ENCODE peak calls at places on chromosomes 7 and 10, in six cellular contexts. V is LNCaP clone FGC, K is Calu3, X is sigmoid colon, I is heart right ventricle, Q is GM10248. F is an unnamed sample.

GRCh38 chr7:51256244-51256781 is 60.3 kb downstream of the COBL start:
- DNase-seq in V (no peak), K (peak), X (no peak), I (no peak), Q (no peak), F (no peak)

GRCh38 chr7:157499121-157499834 is 162.5 kb downstream of the DNAJB6 start:
- DNase-seq in V (no peak), K (no peak), X (peak), I (no peak), Q (no peak), F (no peak)

GRCh38 chr7:139811106-139811505 is 18.0 kb upstream of the TBXAS1 start:
- DNase-seq in V (no peak), K (no peak), X (no peak), I (no peak), Q (no peak), F (no peak)

GRCh38 chr10:118917701-118918100 is 111.8 kb upstream of the NANOS1 start:
- DNase-seq in V (no peak), K (no peak), X (no peak), I (no peak), Q (no peak), F (no peak)

GRCh38 chr7:158595068-158595467 is 7.4 kb upstream of the PTPRN2 start:
- DNase-seq in V (peak), K (no peak), X (no peak), I (no peak), Q (no peak), F (no peak)

GRCh38 chr10:130458509-130458908 is 322.3 kb downstream of the GLRX3 start:
- DNase-seq in V (no peak), K (no peak), X (no peak), I (no peak), Q (no peak), F (no peak)

GRCh38 chr10:96657385-96657784 is 62.9 kb downstream of the PIK3AP1 start:
- DNase-seq in V (no peak), K (no peak), X (no peak), I (no peak), Q (no peak), F (no peak)

GRCh38 chr7:66514050-66514449 is 114.6 kb upstream of the KCTD7 start:
- DNase-seq in V (no peak), K (no peak), X (no peak), I (no peak), Q (no peak), F (no peak)

GRCh38 chr10:102523250-102524029 is 19.7 kb downstream of the SUFU start:
- DNase-seq in V (no peak), K (no peak), X (no peak), I (peak), Q (no peak), F (no peak)

GRCh38 chr10:71079761-71080380 is 132.5 kb upstream of the UNC5B start:
- DNase-seq in V (no peak), K (no peak), X (peak), I (no peak), Q (no peak), F (no peak)

GRCh38 chr7:131959106-131959812 is 402.8 kb upstream of the PODXL start:
- DNase-seq in V (no peak), K (no peak), X (no peak), I (no peak), Q (no peak), F (no peak)

GRCh38 chr7:121766676-121767075 is 106.3 kb upstream of the PTPRZ1 start:
- DNase-seq in V (no peak), K (no peak), X (no peak), I (no peak), Q (no peak), F (no peak)

GRCh38 chr7:73704640-73705550 is 14.6 kb downstream of the STX1A start:
- DNase-seq in V (no peak), K (no peak), X (peak), I (no peak), Q (no peak), F (no peak)

GRCh38 chr10:17668435-17669184 is 24.7 kb downstream of the STAM start:
- DNase-seq in V (peak), K (no peak), X (no peak), I (no peak), Q (no peak), F (no peak)

GRCh38 chr7:127270093-127270492 is 17.4 kb upstream of the GRM8 start:
- DNase-seq in V (no peak), K (no peak), X (no peak), I (no peak), Q (no peak), F (no peak)

GRCh38 chr7:139884441-139884840 is 55.4 kb downstream of the TBXAS1 start:
- DNase-seq in V (no peak), K (no peak), X (no peak), I (no peak), Q (no peak), F (no peak)

GRCh38 chr10:128115356-128115755 is 10.9 kb downstream of the MKI67 start:
- DNase-seq in V (no peak), K (no peak), X (no peak), I (no peak), Q (no peak), F (no peak)

GRCh38 chr10:128113026-128113425 is 13.2 kb downstream of the MKI67 start:
- DNase-seq in V (no peak), K (no peak), X (no peak), I (no peak), Q (no peak), F (no peak)

GRCh38 chr10:128116187-128116586 is 10.0 kb downstream of the MKI67 start:
- DNase-seq in V (no peak), K (no peak), X (no peak), I (no peak), Q (no peak), F (no peak)

GRCh38 chr10:128121750-128122412 is 4.3 kb downstream of the MKI67 start:
- DNase-seq in V (no peak), K (no peak), X (no peak), I (no peak), Q (no peak), F (no peak)

GRCh38 chr10:128116851-128117615 is 9.2 kb downstream of the MKI67 start:
- DNase-seq in V (no peak), K (no peak), X (no peak), I (no peak), Q (no peak), F (no peak)
- TF ChIP-seq CTCF in V (no peak), K (no peak), X (no peak), I (no peak), Q (peak), F (no peak)

GRCh38 chr10:78865931-78866717 is 202.6 kb upstream of the ZMIZ1 start:
- DNase-seq in V (no peak), K (no peak), X (peak), I (no peak), Q (no peak), F (no peak)
- TF ChIP-seq CTCF in V (no peak), K (no peak), X (no peak), I (no peak), Q (no peak), F (no peak)

GRCh38 chr7:141651417-141651816 is 50.5 kb downstream of the DENND11 start:
- DNase-seq in V (no peak), K (no peak), X (no peak), I (no peak), Q (no peak), F (no peak)

GRCh38 chr7:141649137-141649864 is 52.7 kb downstream of the DENND11 start:
- DNase-seq in V (no peak), K (no peak), X (no peak), I (no peak), Q (peak), F (no peak)

GRCh38 chr7:141652691-141653090 is 49.3 kb downstream of the DENND11 start:
- DNase-seq in V (no peak), K (no peak), X (no peak), I (no peak), Q (no peak), F (no peak)

GRCh38 chr7:141648276-141649114 is 53.5 kb downstream of the DENND11 start:
- DNase-seq in V (peak), K (no peak), X (no peak), I (no peak), Q (no peak), F (no peak)

GRCh38 chr7:141649865-141650499 is 52.0 kb downstream of the DENND11 start:
- DNase-seq in V (peak), K (peak), X (peak), I (no peak), Q (peak), F (peak)
- TF ChIP-seq CTCF in V (peak), K (peak), X (peak), I (peak), Q (peak), F (peak)

DNA sequence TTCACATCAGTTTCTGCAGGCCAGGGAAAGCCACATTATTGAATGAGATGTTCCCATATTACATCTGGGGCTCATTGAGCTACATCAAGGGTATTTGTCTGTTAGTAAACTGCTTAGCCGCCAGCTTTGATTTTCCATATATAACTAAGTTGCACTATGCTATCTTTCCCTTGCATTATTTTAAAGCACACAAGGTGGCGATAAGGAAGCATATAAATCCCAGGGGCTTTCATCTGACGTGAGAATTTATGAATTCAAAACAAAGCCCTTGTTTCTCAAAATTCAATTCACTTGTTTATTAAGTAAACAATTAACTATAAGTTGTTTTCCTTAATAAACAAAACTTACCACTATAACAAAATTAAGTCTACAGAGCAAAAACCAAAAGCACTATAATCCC is 334.1 kb upstream of the TPK1 start:
- DNase-seq in V (no peak), K (no peak), X (no peak), I (no peak), Q (no peak), F (no peak)
- TF ChIP-seq CTCF in V (peak), K (no peak), X (no peak), I (no peak), Q (no peak), F (no peak)

GRCh38 chr10:78688945-78689935 is 379.5 kb upstream of the ZMIZ1 start:
- DNase-seq in V (no peak), K (no peak), X (peak), I (peak), Q (no peak), F (no peak)
- TF ChIP-seq CTCF in V (no peak), K (no peak), X (no peak), I (no peak), Q (no peak), F (no peak)

DNA sequence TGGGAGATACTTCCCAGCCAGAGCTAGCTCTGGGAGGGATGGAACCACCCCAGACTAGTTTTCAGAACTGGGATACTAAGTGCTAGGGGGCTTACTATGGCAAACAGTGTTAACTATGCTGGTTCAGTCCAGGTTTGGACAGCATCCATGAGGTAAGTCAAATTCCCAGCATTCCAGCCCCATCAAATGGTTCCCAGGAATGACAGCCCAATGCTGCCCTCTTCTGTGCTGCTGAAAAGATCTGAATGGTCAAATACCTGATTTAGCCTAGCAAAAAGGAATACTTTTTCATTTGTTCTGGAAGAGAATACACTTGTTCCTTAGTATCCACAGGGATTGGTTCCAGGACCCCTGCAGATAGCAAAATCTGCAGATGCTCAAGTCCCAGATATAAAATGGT is 141.8 kb upstream of the CCDC6 start:
- DNase-seq in V (no peak), K (peak), X (no peak), I (no peak), Q (no peak), F (no peak)
- TF ChIP-seq CTCF in V (peak), K (peak), X (peak), I (peak), Q (no peak), F (no peak)

DNA sequence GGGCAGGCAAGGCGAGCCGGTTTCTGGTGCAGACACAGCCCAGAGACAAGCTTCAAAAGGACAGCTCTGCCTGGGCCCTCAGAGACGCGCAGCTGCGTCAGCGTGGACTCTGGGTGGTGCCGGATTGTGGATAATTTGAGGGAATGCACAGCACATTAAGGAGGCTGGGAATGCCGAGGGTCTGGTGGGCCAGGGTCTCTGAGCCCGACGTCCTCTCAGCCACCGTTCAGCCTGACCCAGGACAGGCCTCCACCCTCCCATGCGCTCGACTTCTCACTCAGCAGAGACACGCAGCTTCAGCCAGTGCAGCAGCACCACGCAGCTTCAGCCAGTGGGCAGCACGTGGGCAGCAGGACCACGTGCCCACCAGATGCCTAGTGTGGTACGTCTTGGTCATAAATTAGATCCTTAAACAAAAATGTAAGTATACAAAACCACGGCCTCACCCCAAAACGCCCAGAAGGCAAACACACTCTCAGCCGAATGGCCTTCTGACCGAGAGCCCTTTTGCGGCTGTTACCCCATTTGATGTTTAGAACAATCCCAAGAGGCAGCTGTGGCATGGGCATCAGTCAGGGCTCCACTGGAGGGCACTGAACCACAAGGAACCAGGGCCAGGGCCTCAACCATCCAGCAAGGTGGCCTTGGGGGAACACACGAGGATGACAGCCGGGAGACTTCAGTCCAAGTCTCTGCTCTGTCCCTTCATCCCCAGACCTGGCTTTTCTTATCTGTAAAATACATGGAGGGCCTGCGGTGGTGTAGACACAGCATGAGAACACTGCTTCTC is 63.8 kb upstream of the INSIG1 start:
- DNase-seq in V (no peak), K (peak), X (no peak), I (no peak), Q (no peak), F (no peak)
- TF ChIP-seq CTCF in V (no peak), K (no peak), X (no peak), I (no peak), Q (no peak), F (peak)

GRCh38 chr10:58952747-58953466 is 223.5 kb upstream of the PHYHIPL start:
- DNase-seq in V (no peak), K (peak), X (no peak), I (no peak), Q (peak), F (no peak)
- TF ChIP-seq CTCF in V (peak), K (peak), X (peak), I (peak), Q (peak), F (peak)

DNA sequence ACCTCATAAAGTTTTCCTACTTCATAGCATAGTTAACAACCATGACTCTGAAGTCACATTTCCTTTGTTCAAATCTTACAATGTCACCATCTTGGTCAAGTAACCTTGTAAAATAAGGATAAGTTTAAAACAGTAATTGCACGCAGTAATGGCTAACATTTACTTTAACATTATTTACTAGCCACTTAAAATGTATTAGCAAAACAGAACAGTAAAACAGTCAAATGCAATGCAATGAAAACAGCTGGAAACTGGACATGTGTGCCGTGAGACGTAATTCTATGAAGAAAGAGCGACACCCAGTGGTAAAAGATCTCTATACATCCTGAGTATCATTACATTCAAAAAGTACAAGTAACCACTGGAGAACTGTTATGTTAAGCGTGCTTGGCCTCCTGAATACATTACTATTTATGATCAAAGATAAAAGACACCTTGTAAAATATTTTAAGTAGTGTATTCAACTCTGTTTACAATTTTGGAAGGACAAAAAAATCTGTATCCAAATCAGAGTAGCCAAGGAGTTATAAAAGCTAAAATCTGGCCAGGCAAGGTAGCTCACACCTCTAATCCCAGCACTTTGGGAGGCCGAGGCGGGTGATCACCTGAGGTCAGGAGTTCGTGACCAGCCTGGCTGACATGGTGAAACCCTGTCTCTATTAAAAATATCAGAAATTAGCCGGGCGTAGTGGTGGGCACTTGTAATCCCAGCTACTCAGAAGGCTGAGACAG is 27.2 kb downstream of the ATE1 start:
- DNase-seq in V (peak), K (peak), X (no peak), I (no peak), Q (peak), F (no peak)
- TF ChIP-seq CTCF in V (peak), K (peak), X (peak), I (peak), Q (peak), F (peak)

F was measured in pancreas.